ENCODE peak calls at places on chromosomes 11 and 22, in four cellular contexts. E is Panc1, J is HepG2, H is upper lobe of left lung. N is an unnamed sample.

GRCh38 chr22:39898997-39899396 is 1.9 kb upstream of the GRAP2 start:
- ATAC-seq in J (no peak), E (no peak), H (no peak), N (no peak)

GRCh38 chr11:61369372-61370348 is 7.5 kb downstream of the TMEM138 start:
- ATAC-seq in H (peak; percentile 80), J (peak; percentile 98), E (peak; percentile 32), N (peak; percentile 91)

GRCh38 chr11:19079643-19080440 is 19.3 kb upstream of the MRGPRX2 start:
- ATAC-seq in H (peak; percentile 31), J (no peak), E (no peak), N (peak; percentile 50)

GRCh38 chr11:24886880-24887619 is 390.2 kb downstream of the LUZP2 start:
- ATAC-seq in H (no peak), J (no peak), E (no peak), N (no peak)

GRCh38 chr22:23105919-23106853 is 35.6 kb downstream of the RSPH14 start:
- ATAC-seq in E (no peak), J (no peak), H (no peak), N (no peak)

GRCh38 chr22:17836977-17837742 is 62.9 kb upstream of the BID start:
- ATAC-seq in J (no peak), H (peak; percentile 17), E (no peak), N (peak; percentile 71)

GRCh38 chr11:114250993-114251796 is 45.0 kb upstream of the NNMT start:
- ATAC-seq in E (no peak), J (no peak), H (no peak), N (peak; percentile 82)

GRCh38 chr11:100562102-100562501 is 125.0 kb upstream of the ARHGAP42 start:
- ATAC-seq in H (no peak), E (no peak), J (no peak), N (peak; percentile 46)

GRCh38 chr11:35292290-35292689 is 127.1 kb downstream of the SLC1A2 start:
- ATAC-seq in E (no peak), H (no peak), J (no peak), N (no peak)

GRCh38 chr22:40519948-40520331 is 116.6 kb downstream of the MRTFA start:
- ATAC-seq in E (no peak), J (no peak), H (no peak), N (no peak)

GRCh38 chr11:69317401-69318092 is 23.6 kb downstream of the MYEOV start:
- ATAC-seq in J (no peak), E (no peak), H (no peak), N (no peak)

GRCh38 chr22:29216873-29217666 is 11.4 kb downstream of the EMID1 start:
- ATAC-seq in H (peak; percentile 34), J (peak; percentile 84), E (peak; percentile 68), N (peak; percentile 26)

GRCh38 chr11:10526974-10527918 is 13.7 kb downstream of the RNF141 start:
- ATAC-seq in J (no peak), E (peak; percentile 56), H (no peak), N (no peak)

GRCh38 chr22:19873960-19874306 is 19.3 kb upstream of the GNB1L start:
- ATAC-seq in H (no peak), J (no peak), E (no peak), N (no peak)

GRCh38 chr11:93939084-93939780 is 81.9 kb upstream of the HEPHL1 start:
- ATAC-seq in J (no peak), H (no peak), E (no peak), N (no peak)

GRCh38 chr11:11011617-11012016 is 153.8 kb upstream of the ZBED5 start:
- ATAC-seq in H (no peak), E (no peak), J (no peak), N (no peak)

GRCh38 chr22:20173246-20173645 is 22.4 kb upstream of the CCDC188 start:
- ATAC-seq in E (no peak), H (no peak), J (peak; percentile 12), N (no peak)

GRCh38 chr11:115707180-115707905 is 203.1 kb upstream of the CADM1 start:
- ATAC-seq in H (peak; percentile 24), E (no peak), J (no peak), N (no peak)

GRCh38 chr11:12496181-12497025 is 119.0 kb downstream of the PARVA start:
- ATAC-seq in E (peak; percentile 69), H (peak; percentile 57), J (peak; percentile 83), N (no peak)

GRCh38 chr11:21820176-21820575 is 372.7 kb upstream of the ANO5 start:
- ATAC-seq in J (no peak), H (no peak), E (no peak), N (no peak)

GRCh38 chr11:75337195-75337654 is 14.2 kb downstream of the ARRB1 start:
- ATAC-seq in J (no peak), E (no peak), H (no peak), N (no peak)

GRCh38 chr11:108960498-108960897 is 295.6 kb downstream of the DDX10 start:
- ATAC-seq in E (no peak), H (no peak), J (peak; percentile 43), N (no peak)

GRCh38 chr11:117552626-117553025 is 225.0 kb downstream of the CEP164 start:
- ATAC-seq in J (no peak), H (no peak), E (no peak), N (no peak)

GRCh38 chr11:104700609-104701008 is 197.7 kb downstream of the CASP12 start:
- ATAC-seq in J (no peak), H (no peak), E (no peak), N (no peak)

GRCh38 chr11:87602776-87603175 is 565.0 kb downstream of the TMEM135 start:
- ATAC-seq in J (no peak), H (no peak), E (no peak), N (no peak)
- H3K27ac ChIP-seq in J (no peak overlapping the region), H (no peak overlapping the region), E (no peak overlapping the region), N (no peak overlapping the region)

DNA sequence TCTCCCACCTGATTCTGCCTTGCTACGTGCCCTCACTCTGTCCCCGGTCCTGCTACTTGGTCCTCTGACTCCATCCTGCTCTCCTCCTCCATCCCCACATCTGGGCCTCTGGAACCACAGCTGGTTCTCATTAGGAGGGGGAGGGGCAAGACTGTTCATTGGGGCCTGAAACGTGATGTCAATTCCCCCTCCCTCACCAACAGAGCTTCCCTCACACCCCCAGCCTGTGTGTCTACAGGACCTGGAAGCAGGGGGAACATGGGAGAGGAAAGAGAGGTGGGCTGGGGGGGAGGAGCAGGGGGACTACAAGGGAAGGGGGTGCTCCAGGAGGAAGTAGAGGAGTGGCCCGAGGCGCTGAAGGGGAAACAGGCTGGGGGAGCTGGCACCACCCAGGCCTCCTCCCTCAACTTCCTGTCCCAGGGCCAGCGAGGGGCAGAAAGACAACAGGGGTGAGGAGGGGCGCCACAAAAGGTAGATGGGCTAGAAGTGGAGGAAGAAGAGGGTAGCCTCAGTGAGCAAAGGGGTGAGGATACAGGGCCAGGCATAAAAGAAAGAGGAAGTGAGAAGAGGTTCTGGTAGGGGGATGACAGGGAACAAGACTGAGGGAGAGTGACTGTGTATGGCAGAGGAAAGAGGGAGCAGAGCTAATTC is 8.9 kb downstream of the DCHS1 start:
- ATAC-seq in J (no peak), E (no peak), H (peak; percentile 15), N (peak; percentile 67)
- TF ChIP-seq POLR2AphosphoS5 in J (no peak), E (no peak), H (no peak), N (no peak)

GRCh38 chr11:81342956-81343355 is 1390.7 kb downstream of the FAM181B start:
- ATAC-seq in E (no peak), J (no peak), H (no peak), N (no peak)
- H3K27ac ChIP-seq in E (no peak overlapping the region), J (no peak overlapping the region), H (no peak overlapping the region), N (no peak overlapping the region)

DNA sequence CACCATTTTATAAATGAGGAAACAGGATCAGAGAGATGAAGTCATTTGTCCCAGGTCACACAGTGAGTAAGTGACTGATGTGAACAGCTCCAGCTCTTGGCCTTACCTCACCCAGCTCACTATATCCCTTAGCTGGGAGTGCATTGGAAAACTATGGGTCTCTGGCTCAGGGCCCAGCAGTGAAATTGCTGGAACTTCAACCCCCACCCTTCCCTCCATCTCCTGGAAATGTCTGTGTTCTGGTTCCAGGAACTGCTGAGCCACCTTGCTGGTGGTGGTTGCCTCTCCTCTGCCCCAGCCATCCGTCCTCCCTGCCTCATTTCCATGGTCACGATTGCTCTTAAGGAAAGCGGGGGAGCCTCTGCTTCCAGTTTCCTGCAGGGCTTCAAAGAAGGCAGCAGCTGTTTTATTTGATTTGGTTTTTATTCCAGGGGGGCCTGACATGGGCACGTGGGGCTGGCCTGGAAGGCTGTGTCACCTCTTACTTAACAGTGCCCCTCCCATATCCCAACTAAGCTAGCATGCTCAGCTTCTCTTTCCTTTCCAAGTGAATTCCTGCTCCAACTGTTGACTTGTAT is 46.2 kb upstream of the CSTF3 start:
- ATAC-seq in E (peak; percentile 56), H (no peak), J (peak; percentile 36), N (peak; percentile 76)
- TF ChIP-seq POLR2AphosphoS5 in E (no peak), H (no peak), J (no peak), N (peak; percentile 71)

GRCh38 chr11:71979094-71979493 is 19.6 kb upstream of the IL18BP start:
- ATAC-seq in J (no peak), E (no peak), H (no peak), N (no peak)
- H3K27ac ChIP-seq in J (no peak overlapping the region), E (no peak overlapping the region), H (no peak overlapping the region), N (peak overlapping the region; percentile 51)

GRCh38 chr22:37485006-37485713 is 1.0 kb downstream of the MFNG start:
- ATAC-seq in E (no peak), H (peak; percentile 41), J (no peak), N (no peak)

GRCh38 chr22:37483050-37483449 is 3.1 kb downstream of the MFNG start:
- ATAC-seq in E (no peak), J (no peak), H (no peak), N (no peak)

GRCh38 chr22:37485714-37486223 is 415 bp downstream of the MFNG start:
- ATAC-seq in H (no peak), E (peak; percentile 7), J (no peak), N (no peak)

GRCh38 chr22:37483594-37484114 is 2.5 kb downstream of the MFNG start:
- ATAC-seq in E (no peak), H (no peak), J (peak; percentile 13), N (no peak)

GRCh38 chr22:37484115-37485005 is 1.8 kb downstream of the MFNG start:
- ATAC-seq in J (peak; percentile 2), H (peak; percentile 69), E (no peak), N (peak; percentile 51)
- TF ChIP-seq POLR2AphosphoS5 in J (no peak), H (peak; percentile 90), E (no peak), N (no peak)

N was measured in gastroesophageal sphincter.